ENCODE peak calls at places on chromosome 7, in ten cellular contexts. F is NCI-H2081; V is A673; I is A549; K is activated CD8-positive, alpha-beta T cell treated with anti-CD3 and anti-CD28 coated beads, Interleukin-2, amount 10 ng/mL, durations not matched to agents 7 days and 5 days; M is stimulated activated CD4-positive, alpha-beta T cell treated with anti-CD3 and anti-CD28 coated beads, Interleukin-1b, Interleukin-23, amount 100 ng/mL, for 24 hours; G is EH; L is astrocyte of the hippocampus; P is non-pigmented ciliary epithelial cell; Q is left cardiac atrium. C is an unnamed sample.

GRCh38 chr7:35839860-35840854 is 39.3 kb downstream of the SEPTIN7 start:
- DNase-seq in V (peak), G (peak), F (no peak), K (no peak), Q (no peak), I (peak), L (peak), P (peak), M (no peak), C (no peak)

GRCh38 chr7:95586951-95587301 is 9.4 kb downstream of the PDK4 start:
- DNase-seq in P (no peak), V (no peak), K (no peak), Q (no peak), G (no peak), M (no peak), L (no peak), F (no peak), I (no peak), C (no peak)

GRCh38 chr7:19713676-19714075 is 4.8 kb upstream of the POLR1F start:
- DNase-seq in K (peak), Q (no peak), V (peak), I (peak), M (no peak), L (peak), F (peak), P (peak), G (peak), C (peak)

GRCh38 chr7:2261611-2262010 is 19.6 kb downstream of the NUDT1 start:
- DNase-seq in F (no peak), I (no peak), M (no peak), Q (no peak), G (no peak), V (no peak), P (no peak), K (peak), L (no peak), C (peak)

GRCh38 chr7:18468794-18469193 is 26.8 kb upstream of the HDAC9 start:
- DNase-seq in Q (no peak), G (no peak), M (no peak), L (no peak), P (no peak), I (no peak), K (no peak), V (no peak), F (no peak), C (no peak)

GRCh38 chr7:44143606-44144250 is 2.6 kb upstream of the MYL7 start:
- DNase-seq in I (no peak), L (no peak), P (no peak), K (no peak), M (no peak), V (no peak), Q (no peak), F (no peak), G (peak), C (no peak)

GRCh38 chr7:92835851-92836488 is 403 bp downstream of the CDK6 start:
- DNase-seq in I (peak), Q (peak), G (peak), K (peak), L (peak), M (no peak), P (no peak), F (no peak), V (peak), C (peak)

GRCh38 chr7:2862831-2863361 is 18.8 kb upstream of the GNA12 start:
- DNase-seq in G (peak), M (no peak), V (no peak), Q (no peak), I (no peak), K (peak), F (no peak), P (no peak), L (peak), C (no peak)

GRCh38 chr7:28958235-28958945 is at the start of gene TRIL:
- DNase-seq in Q (peak), I (no peak), L (peak), P (no peak), K (no peak), F (no peak), G (peak), M (no peak), V (peak), C (no peak)

GRCh38 chr7:116633131-116633988 is 38.6 kb upstream of the MET start:
- DNase-seq in G (peak), Q (no peak), V (no peak), L (peak), F (no peak), M (no peak), I (no peak), P (no peak), K (no peak), C (no peak)

GRCh38 chr7:134660961-134661376 is 14.3 kb downstream of the BPGM start:
- DNase-seq in V (no peak), G (peak), I (no peak), P (peak), L (peak), M (no peak), Q (no peak), F (no peak), K (no peak), C (no peak)

GRCh38 chr7:43781726-43782607 is 23.5 kb downstream of the BLVRA start:
- DNase-seq in K (no peak), Q (no peak), F (no peak), G (peak), M (no peak), P (no peak), V (no peak), L (no peak), I (no peak), C (no peak)

GRCh38 chr7:37920619-37921339 is at the start of gene EPDR1:
- DNase-seq in L (peak), M (no peak), F (peak), I (peak), V (peak), G (no peak), K (peak), P (no peak), Q (peak), C (no peak)

GRCh38 chr7:77664715-77665114 is 31.5 kb upstream of the RSBN1L start:
- DNase-seq in V (no peak), K (no peak), G (no peak), I (no peak), Q (no peak), L (no peak), P (no peak), M (no peak), F (no peak), C (no peak)

GRCh38 chr7:120055300-120055699 is 217.7 kb upstream of the KCND2 start:
- DNase-seq in V (no peak), K (no peak), I (no peak), F (no peak), P (peak), G (no peak), M (no peak), L (peak), Q (no peak), C (no peak)

GRCh38 chr7:18580945-18581344 is 85.4 kb downstream of the HDAC9 start:
- DNase-seq in M (no peak), I (no peak), P (no peak), G (peak), K (no peak), L (peak), V (peak), F (no peak), Q (no peak), C (no peak)

GRCh38 chr7:112010994-112011393 is 195.2 kb downstream of the DOCK4 start:
- DNase-seq in F (no peak), V (no peak), I (no peak), K (no peak), Q (no peak), L (no peak), G (no peak), P (no peak), M (no peak), C (no peak)

GRCh38 chr7:135514856-135515255 is 5.0 kb upstream of the CNOT4 start:
- DNase-seq in K (no peak), V (no peak), L (no peak), P (no peak), G (no peak), I (no peak), Q (no peak), F (peak), M (no peak), C (no peak)

GRCh38 chr7:7151865-7152264 is 30.5 kb upstream of the C1GALT1 start:
- DNase-seq in K (no peak), L (no peak), I (no peak), Q (no peak), V (no peak), F (no peak), M (no peak), G (no peak), P (no peak), C (no peak)

GRCh38 chr7:134394046-134394445 is 64.9 kb downstream of the AKR1B1 start:
- DNase-seq in Q (no peak), I (no peak), K (no peak), M (no peak), F (no peak), L (no peak), P (no peak), G (peak), V (no peak), C (no peak)

GRCh38 chr7:111380945-111381344 is 181.3 kb downstream of the IMMP2L start:
- DNase-seq in Q (no peak), P (no peak), F (no peak), K (no peak), G (no peak), L (no peak), V (no peak), I (no peak), M (no peak), C (no peak)

GRCh38 chr7:94509264-94509878 is at the start of gene CASD1:
- DNase-seq in P (no peak), V (no peak), Q (peak), L (no peak), M (peak), K (peak), F (peak), G (peak), I (peak), C (peak)

GRCh38 chr7:47256016-47256415 is 325.9 kb downstream of the TNS3 start:
- DNase-seq in L (no peak), V (no peak), K (no peak), I (no peak), P (no peak), Q (no peak), M (no peak), F (no peak), G (peak), C (no peak)

GRCh38 chr7:12403287-12404181 is at the start of gene VWDE:
- DNase-seq in G (no peak), I (peak), Q (peak), L (peak), K (peak), P (no peak), M (no peak), V (peak), F (peak), C (peak)

GRCh38 chr7:122433765-122434164 is 129.2 kb upstream of the FEZF1 start:
- DNase-seq in M (no peak), V (no peak), L (no peak), Q (no peak), P (no peak), G (no peak), F (no peak), K (no peak), I (no peak), C (no peak)

GRCh38 chr7:139774376-139774775 is 3.4 kb downstream of the HIPK2 start:
- DNase-seq in L (peak), V (no peak), P (peak), G (peak), I (no peak), Q (no peak), M (no peak), F (no peak), K (no peak), C (no peak)

GRCh38 chr7:34675749-34676374 is 17.8 kb downstream of the NPSR1 start:
- DNase-seq in F (peak), K (peak), Q (no peak), M (no peak), G (peak), I (peak), V (peak), P (no peak), L (peak), C (no peak)

GRCh38 chr7:93442478-93443224 is 131.9 kb downstream of the CALCR start:
- DNase-seq in P (no peak), G (peak), M (no peak), V (peak), I (peak), K (peak), Q (no peak), F (peak), L (peak), C (peak)

GRCh38 chr7:29277436-29278215 is 83.1 kb downstream of the CHN2 start:
- DNase-seq in I (no peak), Q (no peak), K (no peak), M (no peak), L (no peak), F (no peak), G (no peak), V (no peak), P (no peak), C (no peak)

GRCh38 chr7:150388709-150389531 is 9.8 kb downstream of the ZNF775 start:
- DNase-seq in L (peak), Q (peak), K (no peak), F (peak), I (no peak), P (no peak), M (no peak), G (no peak), V (no peak), C (no peak)

GRCh38 chr7:137975768-137976167 is 26.1 kb downstream of the CREB3L2 start:
- DNase-seq in F (no peak), Q (no peak), G (peak), I (no peak), V (no peak), K (no peak), M (no peak), P (no peak), L (no peak), C (no peak)

C was measured in activated T-cell treated with anti-CD3 and anti-CD28 coated beads for 4 hours.